ENCODE peak calls at places on chromosomes 11 and 22, in five cellular contexts. One of them, this sample, is unnamed.

GRCh38 chr11:71236836-71237475 is 15.4 kb downstream of the SHANK2 start:
- DNase-seq in spleen: peak; percentile 29
- DNase-seq in MM.1S: no peak
- DNase-seq in IMR-90: no peak
- DNase-seq in endodermal cell: peak; percentile 28
- DNase-seq in this sample: no peak

GRCh38 chr11:83249972-83250593 is 36.1 kb downstream of the CCDC90B start:
- DNase-seq in MM.1S: peak; percentile 54
- DNase-seq in spleen: no peak
- DNase-seq in endodermal cell: no peak
- DNase-seq in IMR-90: peak; percentile 69
- DNase-seq in this sample: peak; percentile 70

GRCh38 chr22:36435516-36436415 is 45.7 kb downstream of the TXN2 start:
- DNase-seq in IMR-90: no peak
- DNase-seq in MM.1S: peak; percentile 81
- DNase-seq in spleen: peak; percentile 87
- DNase-seq in endodermal cell: peak; percentile 89
- DNase-seq in this sample: no peak

GRCh38 chr11:23751280-23751679 is 745.6 kb upstream of the LUZP2 start:
- DNase-seq in endodermal cell: no peak
- DNase-seq in spleen: no peak
- DNase-seq in IMR-90: no peak
- DNase-seq in MM.1S: no peak
- DNase-seq in this sample: peak; percentile 39

GRCh38 chr11:116052603-116053537 is 548.7 kb upstream of the CADM1 start:
- DNase-seq in spleen: no peak
- DNase-seq in IMR-90: no peak
- DNase-seq in endodermal cell: no peak
- DNase-seq in MM.1S: no peak
- DNase-seq in this sample: no peak

GRCh38 chr11:110356769-110357671 is 60.6 kb upstream of the RDX start:
- DNase-seq in spleen: no peak
- DNase-seq in MM.1S: no peak
- DNase-seq in endodermal cell: no peak
- DNase-seq in IMR-90: peak; percentile 29
- DNase-seq in this sample: peak; percentile 97

GRCh38 chr22:48802576-48802975 is 1025.1 kb downstream of the BRD1 start:
- DNase-seq in MM.1S: no peak
- DNase-seq in spleen: peak; percentile 63
- DNase-seq in IMR-90: no peak
- DNase-seq in endodermal cell: no peak
- DNase-seq in this sample: no peak

GRCh38 chr11:93603671-93604070 is 57.8 kb upstream of the CEP295 start:
- DNase-seq in IMR-90: no peak
- DNase-seq in spleen: no peak
- DNase-seq in endodermal cell: no peak
- DNase-seq in MM.1S: no peak
- DNase-seq in this sample: no peak

GRCh38 chr11:69136471-69136870 is 19.3 kb upstream of the SMIM38 start:
- DNase-seq in spleen: peak; percentile 55
- DNase-seq in MM.1S: no peak
- DNase-seq in IMR-90: no peak
- DNase-seq in endodermal cell: no peak
- DNase-seq in this sample: no peak

GRCh38 chr22:17782158-17782557 is 7.9 kb upstream of the BID start:
- DNase-seq in IMR-90: no peak
- DNase-seq in endodermal cell: no peak
- DNase-seq in MM.1S: no peak
- DNase-seq in spleen: no peak
- DNase-seq in this sample: no peak

GRCh38 chr11:94128171-94128745 is 383 bp upstream of the PANX1 start:
- DNase-seq in IMR-90: no peak
- DNase-seq in endodermal cell: no peak
- DNase-seq in spleen: peak; percentile 84
- DNase-seq in MM.1S: no peak
- DNase-seq in this sample: no peak

GRCh38 chr11:69711824-69712801 is 8.3 kb upstream of the FGF19 start:
- DNase-seq in MM.1S: no peak
- DNase-seq in endodermal cell: peak; percentile 59
- DNase-seq in IMR-90: no peak
- DNase-seq in spleen: peak; percentile 68
- DNase-seq in this sample: no peak

GRCh38 chr22:39724390-39724789 is 153.8 kb downstream of the CACNA1I start:
- DNase-seq in IMR-90: no peak
- DNase-seq in MM.1S: no peak
- DNase-seq in endodermal cell: peak; percentile 67
- DNase-seq in spleen: no peak
- DNase-seq in this sample: no peak

DNA sequence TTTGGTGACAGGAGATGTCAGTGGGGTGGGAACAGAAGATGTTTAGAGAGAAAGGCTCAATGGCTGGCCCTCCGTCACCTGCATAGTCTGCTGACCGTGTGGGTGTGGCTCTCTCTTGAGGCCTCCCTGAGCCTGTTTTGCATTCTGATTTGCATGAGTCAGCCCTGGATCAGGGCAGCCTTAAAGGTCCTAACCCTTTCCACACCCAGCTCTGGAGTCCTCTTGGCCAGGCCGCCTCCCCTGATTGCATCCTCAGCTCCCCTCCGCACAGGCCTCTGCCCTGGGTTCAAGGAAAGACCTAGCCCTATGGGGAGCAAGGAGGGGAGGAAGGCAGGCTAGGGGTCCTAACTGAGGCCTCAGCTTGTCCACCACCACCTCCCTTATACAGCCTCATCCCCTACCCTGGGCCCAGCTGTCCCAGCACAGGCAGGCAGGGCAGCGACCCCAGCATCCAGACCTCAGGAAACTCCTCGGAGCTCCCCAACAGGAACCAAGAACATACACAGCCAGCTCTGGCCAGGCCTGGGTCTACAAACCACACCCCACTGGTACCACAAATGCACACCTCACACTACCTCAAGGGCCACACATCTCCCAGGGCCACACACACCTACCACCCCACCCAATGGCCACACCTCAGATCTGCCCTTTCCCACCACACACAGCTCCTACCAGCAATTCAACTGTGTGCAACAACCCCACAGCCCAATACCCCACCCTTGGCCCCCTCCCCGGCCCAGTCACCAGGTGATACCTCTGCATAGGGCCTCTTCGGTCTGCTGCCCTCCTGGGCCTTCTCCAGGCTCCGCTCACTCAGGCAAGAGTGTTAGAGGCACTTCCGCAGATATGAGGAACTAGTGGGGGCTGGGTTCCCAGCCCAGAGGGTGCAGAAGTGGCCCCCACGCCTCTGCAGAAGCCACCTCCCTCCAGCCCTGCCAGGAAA is 13.7 kb downstream of the ARAP1 start:
- DNase-seq in spleen: peak; percentile 95
- DNase-seq in endodermal cell: peak; percentile 77
- DNase-seq in IMR-90: peak; percentile 33
- DNase-seq in MM.1S: no peak
- DNase-seq in this sample: peak; percentile 40
- H3K4me3 ChIP-seq in spleen: peak overlapping the region; percentile 34
- H3K4me3 ChIP-seq in endodermal cell: no peak overlapping the region
- H3K4me3 ChIP-seq in IMR-90: no peak overlapping the region
- H3K4me3 ChIP-seq in MM.1S: no peak overlapping the region
- H3K4me3 ChIP-seq in this sample: no peak overlapping the region

GRCh38 chr22:46147061-46147460 is 3.3 kb upstream of the PPARA start:
- DNase-seq in IMR-90: no peak
- DNase-seq in MM.1S: no peak
- DNase-seq in endodermal cell: peak; percentile 33
- DNase-seq in spleen: no peak
- DNase-seq in this sample: no peak
- H3K27ac ChIP-seq in IMR-90: no peak overlapping the region
- H3K27ac ChIP-seq in MM.1S: no peak overlapping the region
- H3K27ac ChIP-seq in endodermal cell: no peak overlapping the region
- H3K27ac ChIP-seq in spleen: no peak overlapping the region
- H3K27ac ChIP-seq in this sample: no peak overlapping the region

GRCh38 chr11:111419641-111420327 is 40.7 kb upstream of the POU2AF1 start:
- DNase-seq in spleen: peak; percentile 76
- DNase-seq in MM.1S: no peak
- DNase-seq in endodermal cell: peak; percentile 30
- DNase-seq in IMR-90: no peak
- DNase-seq in this sample: no peak
- H3K4me3 ChIP-seq in spleen: no peak overlapping the region
- H3K4me3 ChIP-seq in MM.1S: no peak overlapping the region
- H3K4me3 ChIP-seq in endodermal cell: no peak overlapping the region
- H3K4me3 ChIP-seq in IMR-90: no peak overlapping the region
- H3K4me3 ChIP-seq in this sample: no peak overlapping the region

GRCh38 chr22:23137468-23137867 is 4.3 kb downstream of the RSPH14 start:
- DNase-seq in spleen: no peak
- DNase-seq in endodermal cell: no peak
- DNase-seq in IMR-90: no peak
- DNase-seq in MM.1S: no peak
- DNase-seq in this sample: no peak
- H3K27ac ChIP-seq in spleen: peak overlapping the region; percentile 74
- H3K27ac ChIP-seq in endodermal cell: no peak overlapping the region
- H3K27ac ChIP-seq in IMR-90: no peak overlapping the region
- H3K27ac ChIP-seq in MM.1S: peak overlapping the region; percentile 99
- H3K27ac ChIP-seq in this sample: no peak overlapping the region

GRCh38 chr11:113189909-113190667 is 124.3 kb upstream of the TTC12 start:
- DNase-seq in endodermal cell: no peak
- DNase-seq in IMR-90: no peak
- DNase-seq in spleen: no peak
- DNase-seq in MM.1S: no peak
- DNase-seq in this sample: peak; percentile 66
- H3K4me3 ChIP-seq in endodermal cell: no peak overlapping the region
- H3K4me3 ChIP-seq in IMR-90: no peak overlapping the region
- H3K4me3 ChIP-seq in spleen: no peak overlapping the region
- H3K4me3 ChIP-seq in MM.1S: no peak overlapping the region
- H3K4me3 ChIP-seq in this sample: no peak overlapping the region

DNA sequence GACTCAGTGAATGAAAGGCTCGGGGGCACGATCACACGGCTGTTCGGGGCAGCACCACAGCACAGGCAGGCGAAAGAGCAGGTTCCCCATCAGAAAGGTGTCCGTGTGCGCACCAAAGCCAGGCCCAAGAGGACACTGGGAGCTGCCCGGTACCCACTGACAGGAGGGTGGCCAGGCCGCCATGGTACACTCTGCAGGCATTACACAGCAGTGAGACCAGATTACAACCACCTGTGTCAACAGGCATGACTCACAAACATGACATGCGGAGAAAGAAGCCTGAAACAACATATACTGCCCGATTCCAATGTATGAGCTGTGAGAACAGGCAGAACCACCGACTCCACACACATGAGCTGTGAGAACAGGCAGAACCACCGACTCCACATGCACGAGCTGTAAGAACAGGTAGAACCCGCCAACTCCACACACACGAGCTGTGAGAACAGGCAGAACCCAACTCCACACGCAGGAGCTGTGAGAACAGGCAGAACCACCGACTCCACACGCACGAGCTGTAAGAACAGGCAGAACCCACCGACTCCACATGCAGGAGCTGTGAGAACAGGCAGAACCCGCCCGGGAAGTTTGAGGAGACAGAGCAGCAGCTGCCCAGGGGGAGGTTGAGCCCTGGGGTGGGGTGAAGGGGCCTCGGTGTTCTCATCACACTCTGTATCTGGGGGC is 32.6 kb downstream of the KIAA0930 start:
- DNase-seq in MM.1S: no peak
- DNase-seq in IMR-90: peak; percentile 95
- DNase-seq in spleen: peak; percentile 69
- DNase-seq in endodermal cell: no peak
- DNase-seq in this sample: peak; percentile 79
- H3K27ac ChIP-seq in MM.1S: no peak overlapping the region
- H3K27ac ChIP-seq in IMR-90: no peak overlapping the region
- H3K27ac ChIP-seq in spleen: no peak overlapping the region
- H3K27ac ChIP-seq in endodermal cell: peak overlapping the region; percentile 36
- H3K27ac ChIP-seq in this sample: peak overlapping the region; percentile 72